ENCODE peak calls at places on chromosome 7, in seven cellular contexts. One of them, this sample, is unnamed.

GRCh38 chr7:111380945-111381344 is 181.3 kb downstream of the IMMP2L start:
- DNase-seq in fibroblast of pulmonary artery: no peak
- DNase-seq in cardiac muscle cell: no peak
- DNase-seq in uterus: no peak
- DNase-seq in A549: no peak
- DNase-seq in epithelial cell of esophagus: no peak
- DNase-seq in endothelial cell of umbilical vein: no peak
- DNase-seq in this sample: no peak

GRCh38 chr7:120833551-120833950 is 24.4 kb downstream of the TSPAN12 start:
- DNase-seq in A549: no peak
- DNase-seq in cardiac muscle cell: no peak
- DNase-seq in endothelial cell of umbilical vein: no peak
- DNase-seq in epithelial cell of esophagus: no peak
- DNase-seq in uterus: no peak
- DNase-seq in fibroblast of pulmonary artery: no peak
- DNase-seq in this sample: no peak

GRCh38 chr7:73850781-73851207 is 8.5 kb upstream of the METTL27 start:
- DNase-seq in cardiac muscle cell: peak
- DNase-seq in uterus: no peak
- DNase-seq in A549: peak
- DNase-seq in endothelial cell of umbilical vein: peak
- DNase-seq in fibroblast of pulmonary artery: peak
- DNase-seq in epithelial cell of esophagus: peak
- DNase-seq in this sample: peak

GRCh38 chr7:116236020-116236630 is 25.8 kb downstream of the TES start:
- DNase-seq in endothelial cell of umbilical vein: peak
- DNase-seq in fibroblast of pulmonary artery: peak
- DNase-seq in uterus: peak
- DNase-seq in epithelial cell of esophagus: peak
- DNase-seq in A549: peak
- DNase-seq in cardiac muscle cell: peak
- DNase-seq in this sample: no peak

GRCh38 chr7:48255046-48255445 is 83.8 kb downstream of the ABCA13 start:
- DNase-seq in fibroblast of pulmonary artery: peak
- DNase-seq in endothelial cell of umbilical vein: peak
- DNase-seq in A549: no peak
- DNase-seq in uterus: no peak
- DNase-seq in epithelial cell of esophagus: peak
- DNase-seq in cardiac muscle cell: peak
- DNase-seq in this sample: no peak

GRCh38 chr7:94654764-94655561 is 970 bp downstream of the SGCE start:
- DNase-seq in epithelial cell of esophagus: peak
- DNase-seq in uterus: peak
- DNase-seq in A549: peak
- DNase-seq in fibroblast of pulmonary artery: peak
- DNase-seq in endothelial cell of umbilical vein: peak
- DNase-seq in cardiac muscle cell: peak
- DNase-seq in this sample: no peak

GRCh38 chr7:103660455-103661371 is 214.7 kb upstream of the SLC26A5 start:
- DNase-seq in uterus: no peak
- DNase-seq in epithelial cell of esophagus: peak
- DNase-seq in A549: peak
- DNase-seq in fibroblast of pulmonary artery: peak
- DNase-seq in endothelial cell of umbilical vein: peak
- DNase-seq in cardiac muscle cell: peak
- DNase-seq in this sample: no peak

GRCh38 chr7:121027761-121028681 is 39.5 kb downstream of the CPED1 start:
- DNase-seq in A549: no peak
- DNase-seq in epithelial cell of esophagus: no peak
- DNase-seq in cardiac muscle cell: no peak
- DNase-seq in endothelial cell of umbilical vein: no peak
- DNase-seq in fibroblast of pulmonary artery: no peak
- DNase-seq in uterus: no peak
- DNase-seq in this sample: no peak

GRCh38 chr7:34191766-34192550 is 286.6 kb downstream of the BMPER start:
- DNase-seq in A549: no peak
- DNase-seq in cardiac muscle cell: no peak
- DNase-seq in epithelial cell of esophagus: no peak
- DNase-seq in fibroblast of pulmonary artery: no peak
- DNase-seq in endothelial cell of umbilical vein: no peak
- DNase-seq in uterus: no peak
- DNase-seq in this sample: no peak

GRCh38 chr7:131173148-131173890 is 154.4 kb upstream of the MKLN1 start:
- DNase-seq in A549: peak
- DNase-seq in epithelial cell of esophagus: peak
- DNase-seq in cardiac muscle cell: no peak
- DNase-seq in uterus: no peak
- DNase-seq in endothelial cell of umbilical vein: no peak
- DNase-seq in fibroblast of pulmonary artery: peak
- DNase-seq in this sample: no peak

GRCh38 chr7:90256778-90257177 is 11.8 kb downstream of the CFAP69 start:
- DNase-seq in A549: no peak
- DNase-seq in fibroblast of pulmonary artery: no peak
- DNase-seq in epithelial cell of esophagus: no peak
- DNase-seq in uterus: no peak
- DNase-seq in cardiac muscle cell: no peak
- DNase-seq in endothelial cell of umbilical vein: no peak
- DNase-seq in this sample: no peak

GRCh38 chr7:41869091-41869490 is 166.2 kb upstream of the INHBA start:
- DNase-seq in cardiac muscle cell: peak
- DNase-seq in endothelial cell of umbilical vein: no peak
- DNase-seq in uterus: no peak
- DNase-seq in epithelial cell of esophagus: peak
- DNase-seq in A549: no peak
- DNase-seq in fibroblast of pulmonary artery: peak
- DNase-seq in this sample: no peak

GRCh38 chr7:53281312-53281711 is 245.9 kb downstream of the POM121L12 start:
- DNase-seq in cardiac muscle cell: no peak
- DNase-seq in uterus: no peak
- DNase-seq in endothelial cell of umbilical vein: no peak
- DNase-seq in A549: no peak
- DNase-seq in epithelial cell of esophagus: no peak
- DNase-seq in fibroblast of pulmonary artery: no peak
- DNase-seq in this sample: no peak

GRCh38 chr7:44329888-44330287 is 4.5 kb upstream of the CAMK2B start:
- DNase-seq in fibroblast of pulmonary artery: no peak
- DNase-seq in epithelial cell of esophagus: no peak
- DNase-seq in endothelial cell of umbilical vein: no peak
- DNase-seq in uterus: no peak
- DNase-seq in cardiac muscle cell: no peak
- DNase-seq in A549: no peak
- DNase-seq in this sample: no peak

GRCh38 chr7:2438181-2438580 is 34.8 kb downstream of the CHST12 start:
- DNase-seq in cardiac muscle cell: no peak
- DNase-seq in uterus: no peak
- DNase-seq in endothelial cell of umbilical vein: no peak
- DNase-seq in A549: no peak
- DNase-seq in fibroblast of pulmonary artery: no peak
- DNase-seq in epithelial cell of esophagus: no peak
- DNase-seq in this sample: no peak

GRCh38 chr7:26284995-26285632 is 6.5 kb upstream of the SNX10 start:
- DNase-seq in epithelial cell of esophagus: peak
- DNase-seq in uterus: no peak
- DNase-seq in cardiac muscle cell: no peak
- DNase-seq in endothelial cell of umbilical vein: no peak
- DNase-seq in fibroblast of pulmonary artery: no peak
- DNase-seq in A549: peak
- DNase-seq in this sample: no peak

GRCh38 chr7:122885583-122886356 is 490 bp downstream of the CADPS2 start:
- DNase-seq in epithelial cell of esophagus: peak
- DNase-seq in fibroblast of pulmonary artery: peak
- DNase-seq in uterus: peak
- DNase-seq in cardiac muscle cell: peak
- DNase-seq in A549: peak
- DNase-seq in endothelial cell of umbilical vein: peak
- DNase-seq in this sample: no peak

GRCh38 chr7:122887848-122888247 is 1.6 kb upstream of the CADPS2 start:
- DNase-seq in uterus: no peak
- DNase-seq in fibroblast of pulmonary artery: no peak
- DNase-seq in cardiac muscle cell: no peak
- DNase-seq in epithelial cell of esophagus: no peak
- DNase-seq in A549: no peak
- DNase-seq in endothelial cell of umbilical vein: no peak
- DNase-seq in this sample: no peak

GRCh38 chr7:122884186-122884585 is 2.1 kb downstream of the CADPS2 start:
- DNase-seq in fibroblast of pulmonary artery: no peak
- DNase-seq in endothelial cell of umbilical vein: no peak
- DNase-seq in uterus: no peak
- DNase-seq in A549: no peak
- DNase-seq in epithelial cell of esophagus: peak
- DNase-seq in cardiac muscle cell: no peak
- DNase-seq in this sample: no peak

GRCh38 chr7:122887198-122887597 is 938 bp upstream of the CADPS2 start:
- DNase-seq in cardiac muscle cell: peak
- DNase-seq in epithelial cell of esophagus: peak
- DNase-seq in fibroblast of pulmonary artery: peak
- DNase-seq in A549: peak
- DNase-seq in endothelial cell of umbilical vein: peak
- DNase-seq in uterus: peak
- DNase-seq in this sample: no peak

DNA sequence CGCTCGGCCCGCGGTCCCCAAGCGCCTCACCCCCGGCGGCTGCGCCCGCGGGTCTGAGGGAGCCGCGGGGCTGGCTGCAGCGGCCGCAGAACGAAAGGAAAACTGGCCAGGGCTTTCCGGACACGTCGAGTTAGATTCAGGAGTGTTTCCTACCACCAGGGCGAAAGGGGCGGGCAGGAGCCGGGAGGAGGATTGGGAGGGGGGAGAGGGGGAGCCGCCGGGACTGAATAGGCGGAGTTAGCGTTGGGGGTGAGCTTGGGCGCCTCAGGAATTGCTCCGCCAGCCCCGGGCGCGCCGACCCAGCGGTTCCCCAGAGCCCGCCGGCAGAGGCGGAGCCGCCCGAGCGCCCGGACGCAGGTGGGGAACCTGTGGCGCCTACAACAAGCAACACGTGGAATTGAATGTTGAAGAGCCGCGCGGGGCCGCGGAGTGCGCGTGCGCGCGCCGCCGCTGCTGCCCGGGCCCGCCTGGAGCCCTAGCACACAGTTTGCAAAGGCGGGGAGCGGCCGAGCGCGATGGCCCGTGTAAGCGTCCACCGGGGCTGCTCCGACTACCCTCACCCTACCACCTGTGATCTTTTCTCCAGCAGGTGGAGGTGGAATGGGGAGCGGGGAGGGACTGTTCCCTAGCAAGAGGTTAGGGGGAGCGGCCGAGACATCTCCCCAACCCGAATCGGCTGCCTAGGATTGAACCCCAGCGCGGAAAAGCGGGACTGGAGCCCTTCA is at the start of gene CADPS2:
- DNase-seq in A549: peak
- DNase-seq in epithelial cell of esophagus: peak
- DNase-seq in uterus: peak
- DNase-seq in endothelial cell of umbilical vein: peak
- DNase-seq in fibroblast of pulmonary artery: peak
- DNase-seq in cardiac muscle cell: peak
- DNase-seq in this sample: no peak
- TF ChIP-seq CTCF in A549: no peak
- TF ChIP-seq CTCF in epithelial cell of esophagus: peak
- TF ChIP-seq CTCF in uterus: no peak
- TF ChIP-seq CTCF in endothelial cell of umbilical vein: peak
- TF ChIP-seq CTCF in fibroblast of pulmonary artery: peak
- TF ChIP-seq CTCF in cardiac muscle cell: peak
- TF ChIP-seq CTCF in this sample: no peak

GRCh38 chr7:151462306-151462779 is 22.4 kb upstream of the CRYGN start:
- DNase-seq in A549: no peak
- DNase-seq in uterus: no peak
- DNase-seq in cardiac muscle cell: no peak
- DNase-seq in fibroblast of pulmonary artery: no peak
- DNase-seq in endothelial cell of umbilical vein: no peak
- DNase-seq in epithelial cell of esophagus: no peak
- DNase-seq in this sample: no peak
- H3K4me3 ChIP-seq in A549: no peak
- H3K4me3 ChIP-seq in uterus: no peak
- H3K4me3 ChIP-seq in cardiac muscle cell: no peak
- H3K4me3 ChIP-seq in fibroblast of pulmonary artery: no peak
- H3K4me3 ChIP-seq in endothelial cell of umbilical vein: no peak
- H3K4me3 ChIP-seq in epithelial cell of esophagus: no peak
- H3K4me3 ChIP-seq in this sample: no peak

GRCh38 chr7:157876469-157877285 is 539.9 kb downstream of the DNAJB6 start:
- DNase-seq in uterus: no peak
- DNase-seq in fibroblast of pulmonary artery: no peak
- DNase-seq in epithelial cell of esophagus: no peak
- DNase-seq in cardiac muscle cell: no peak
- DNase-seq in endothelial cell of umbilical vein: no peak
- DNase-seq in A549: peak
- DNase-seq in this sample: no peak
- TF ChIP-seq CTCF in uterus: no peak
- TF ChIP-seq CTCF in fibroblast of pulmonary artery: no peak
- TF ChIP-seq CTCF in epithelial cell of esophagus: no peak
- TF ChIP-seq CTCF in cardiac muscle cell: no peak
- TF ChIP-seq CTCF in endothelial cell of umbilical vein: no peak
- TF ChIP-seq CTCF in A549: no peak
- TF ChIP-seq CTCF in this sample: no peak

DNA sequence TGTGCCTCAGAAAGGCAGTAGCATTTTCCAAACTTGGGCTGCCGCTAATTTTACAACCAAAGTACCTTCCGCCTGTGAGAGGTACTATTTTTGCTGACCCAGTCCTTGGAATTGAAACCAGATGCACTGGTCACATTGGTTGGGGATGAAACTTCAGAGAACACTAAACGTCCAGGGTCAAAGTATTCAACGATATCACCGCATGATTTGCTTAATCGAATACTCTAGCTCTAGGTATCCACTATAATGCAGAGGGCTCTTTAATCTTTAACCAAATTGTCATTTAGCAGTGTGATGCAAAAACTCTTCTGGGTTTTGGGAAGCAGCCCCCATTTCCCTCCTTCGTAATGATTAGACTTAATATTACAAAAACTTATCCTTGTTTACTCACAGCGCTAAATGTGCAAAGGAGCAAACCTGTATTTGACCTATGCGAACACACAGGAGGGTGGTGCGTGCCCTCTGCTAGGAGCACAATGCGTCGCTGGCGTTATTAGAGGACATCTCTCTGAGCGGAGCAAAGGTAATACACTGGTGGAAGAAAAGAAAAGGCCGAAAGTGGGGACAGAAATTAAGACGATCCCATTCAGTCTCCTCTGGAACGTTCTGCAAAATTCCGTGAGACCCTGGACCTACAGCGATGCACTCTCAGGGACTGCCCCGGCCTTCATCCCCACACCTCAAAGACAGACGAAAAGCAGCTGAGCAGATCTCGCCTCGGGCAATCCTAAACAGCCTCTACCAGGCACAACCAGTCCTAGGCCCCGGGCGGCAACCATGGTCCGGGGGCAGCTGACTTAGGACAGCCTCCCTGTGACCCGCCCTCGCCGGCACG is 916 bp upstream of the EEPD1 start:
- DNase-seq in A549: no peak
- DNase-seq in fibroblast of pulmonary artery: no peak
- DNase-seq in uterus: no peak
- DNase-seq in epithelial cell of esophagus: no peak
- DNase-seq in cardiac muscle cell: no peak
- DNase-seq in endothelial cell of umbilical vein: peak
- DNase-seq in this sample: no peak
- H3K4me3 ChIP-seq in A549: peak
- H3K4me3 ChIP-seq in fibroblast of pulmonary artery: peak
- H3K4me3 ChIP-seq in uterus: peak
- H3K4me3 ChIP-seq in epithelial cell of esophagus: peak
- H3K4me3 ChIP-seq in cardiac muscle cell: peak
- H3K4me3 ChIP-seq in endothelial cell of umbilical vein: peak
- H3K4me3 ChIP-seq in this sample: peak